ENCODE peak calls at places on chromosomes 1 and 21, in eight cellular contexts. L is tibial nerve, F is right cardiac atrium, V is fibroblast of lung, I is tibial artery, B is GM23338, E is ascending aorta, O is osteoblast. T is an unnamed sample. For H3K27me3, the result is how much of the 10 kb centered on the place peaks cover.

GRCh38 chr1:228036701-228037231 is 30.0 kb downstream of the WNT3A start:
- DNase-seq in L (no peak), F (peak), V (no peak), I (no peak), B (no peak), E (peak), O (peak), T (no peak)

GRCh38 chr21:34534522-34534921 is 22.5 kb upstream of the KCNE1 start:
- DNase-seq in L (no peak), F (no peak), V (no peak), I (no peak), B (no peak), E (no peak), O (peak), T (no peak)

GRCh38 chr1:27001570-27002360 is 8.3 kb downstream of the TRNP1 start:
- DNase-seq in L (peak), F (peak), V (peak), I (peak), B (peak), E (no peak), O (peak), T (no peak)

GRCh38 chr1:247471445-247472016 is 13.6 kb upstream of the OR2B11 start:
- DNase-seq in L (no peak), F (peak), V (no peak), I (no peak), B (no peak), E (no peak), O (no peak), T (no peak)

GRCh38 chr1:93609536-93609935 is 72.1 kb downstream of the BCAR3 start:
- DNase-seq in L (no peak), F (no peak), V (no peak), I (no peak), B (no peak), E (no peak), O (no peak), T (no peak)

GRCh38 chr1:201260648-201261311 is 22.5 kb upstream of the PKP1 start:
- DNase-seq in L (no peak), F (no peak), V (no peak), I (no peak), B (no peak), E (peak), O (no peak), T (no peak)

GRCh38 chr1:16237343-16237830 is 404 bp upstream of the CPLANE2 start:
- DNase-seq in L (no peak), F (peak), V (peak), I (no peak), B (no peak), E (no peak), O (no peak), T (no peak)

GRCh38 chr1:230084408-230085177 is 17.6 kb downstream of the GALNT2 start:
- DNase-seq in L (peak), F (peak), V (peak), I (peak), B (no peak), E (peak), O (peak), T (no peak)

GRCh38 chr1:20158358-20159070 is 19.4 kb downstream of the PLA2G2F start:
- DNase-seq in L (no peak), F (no peak), V (no peak), I (no peak), B (no peak), E (no peak), O (no peak), T (no peak)

GRCh38 chr1:156795787-156796186 is 20.9 kb downstream of the SH2D2A start:
- DNase-seq in L (no peak), F (no peak), V (no peak), I (no peak), B (no peak), E (peak), O (no peak), T (no peak)

GRCh38 chr1:196584703-196585102 is 23.5 kb downstream of the KCNT2 start:
- DNase-seq in L (no peak), F (no peak), V (no peak), I (no peak), B (no peak), E (no peak), O (no peak), T (no peak)

GRCh38 chr1:109687641-109688499 is at the start of gene GSTM1:
- DNase-seq in L (no peak), F (no peak), V (peak), I (no peak), B (no peak), E (peak), O (no peak), T (peak)

GRCh38 chr1:83692524-83693336 is 306.2 kb downstream of the TTLL7 start:
- DNase-seq in L (no peak), F (peak), V (peak), I (no peak), B (peak), E (no peak), O (peak), T (peak)

GRCh38 chr1:202704601-202705000 is 5.7 kb downstream of the SYT2 start:
- DNase-seq in L (no peak), F (no peak), V (no peak), I (no peak), B (no peak), E (no peak), O (no peak), T (no peak)
- H3K27me3 ChIP-seq in L (half or more), F (under half), V (under half), I (half or more), B (under half), E (under half), O (half or more), T (under half)

DNA sequence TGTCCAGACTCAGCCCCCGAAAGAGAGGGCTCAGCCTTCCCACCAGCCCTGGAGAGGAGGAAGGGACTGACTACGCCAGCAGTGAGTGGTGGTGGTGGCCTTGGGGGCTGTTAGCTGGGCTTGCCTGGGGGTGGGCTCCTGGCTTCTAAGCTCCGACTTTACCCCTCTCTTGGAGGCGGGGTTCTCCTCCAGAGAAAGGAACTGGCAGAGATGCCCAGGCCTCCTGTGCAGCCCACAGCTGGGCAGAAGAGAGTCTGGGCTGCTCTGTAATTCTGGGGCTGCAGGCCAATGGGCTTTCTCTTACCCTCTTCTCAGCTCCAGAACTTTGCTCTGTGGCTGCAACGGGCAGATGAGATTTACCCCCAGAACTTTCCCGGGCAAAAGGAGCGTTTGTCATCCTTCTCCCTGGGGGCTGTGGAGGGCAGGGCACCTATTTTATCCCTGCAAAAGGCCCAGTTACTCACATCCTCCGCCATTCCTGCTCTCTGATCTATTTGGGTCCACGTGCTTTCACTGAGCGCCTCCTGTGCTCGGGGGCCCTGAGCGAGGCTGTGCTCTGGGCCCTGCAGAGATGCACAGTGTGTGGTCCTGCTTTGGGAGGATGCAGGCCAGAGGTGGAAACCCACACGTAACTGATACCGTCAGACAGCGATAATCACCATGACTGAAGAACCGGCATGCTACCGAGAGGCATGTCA is 2.2 kb upstream of the CSMD2 start:
- DNase-seq in L (no peak), F (no peak), V (no peak), I (no peak), B (peak), E (no peak), O (no peak), T (no peak)
- H3K27me3 ChIP-seq in L (half or more), F (under half), V (under half), I (half or more), B (under half), E (under half), O (under half), T (under half)

GRCh38 chr1:4084896-4085295 is 184.8 kb upstream of the C1orf174 start:
- DNase-seq in L (no peak), F (no peak), V (no peak), I (no peak), B (no peak), E (peak), O (no peak), T (no peak)
- H3K27me3 ChIP-seq in L (under half), F (under half), V (under half), I (under half), B (under half), E (under half), O (under half), T (under half)

GRCh38 chr1:36872858-36873257 is 161.5 kb downstream of the GRIK3 start:
- DNase-seq in L (no peak), F (no peak), V (no peak), I (no peak), B (no peak), E (peak), O (no peak), T (no peak)
- H3K27me3 ChIP-seq in L (under half), F (under half), V (under half), I (under half), B (under half), E (under half), O (under half), T (under half)

GRCh38 chr1:231419738-231420298 is 2.3 kb downstream of the EGLN1 start:
- DNase-seq in L (no peak), F (no peak), V (peak), I (no peak), B (no peak), E (no peak), O (no peak), T (no peak)
- H3K27me3 ChIP-seq in L (under half), F (under half), V (under half), I (under half), B (half or more), E (under half), O (under half), T (under half)

GRCh38 chr1:221044538-221044937 is 165.3 kb downstream of the HLX start:
- DNase-seq in L (no peak), F (no peak), V (no peak), I (no peak), B (no peak), E (no peak), O (no peak), T (no peak)
- H3K27me3 ChIP-seq in L (under half), F (under half), V (under half), I (under half), B (under half), E (under half), O (under half), T (under half)

GRCh38 chr1:2784854-2785630 is 16.5 kb downstream of the TTC34 start:
- DNase-seq in L (no peak), F (peak), V (no peak), I (no peak), B (no peak), E (peak), O (peak), T (no peak)
- H3K27me3 ChIP-seq in L (under half), F (under half), V (under half), I (half or more), B (under half), E (under half), O (under half), T (under half)